ENCODE peak calls at places on chromosomes 16 and 17, in eight cellular contexts. One of them, this sample, is unnamed.
A peak's percentile ranks its signal among the peaks of the same experiment; 100 is the strongest.

GRCh38 chr16:49827806-49828428 is 28.0 kb downstream of the ZNF423 start:
- DNase-seq in heart right ventricle: no peak
- DNase-seq in A549: no peak
- DNase-seq in fibroblast of lung: peak; percentile 44
- DNase-seq in colonic mucosa: no peak
- DNase-seq in IMR-90: no peak
- DNase-seq in body of pancreas: no peak
- DNase-seq in esophagus squamous epithelium: no peak
- DNase-seq in this sample: no peak

GRCh38 chr17:18860161-18860972 is 2.4 kb downstream of the PRPSAP2 start:
- DNase-seq in heart right ventricle: no peak
- DNase-seq in A549: no peak
- DNase-seq in fibroblast of lung: peak; percentile 26
- DNase-seq in colonic mucosa: peak; percentile 9
- DNase-seq in IMR-90: peak; percentile 58
- DNase-seq in body of pancreas: no peak
- DNase-seq in esophagus squamous epithelium: no peak
- DNase-seq in this sample: no peak

GRCh38 chr16:17289671-17290070 is 181.1 kb downstream of the XYLT1 start:
- DNase-seq in heart right ventricle: no peak
- DNase-seq in A549: no peak
- DNase-seq in fibroblast of lung: no peak
- DNase-seq in colonic mucosa: no peak
- DNase-seq in IMR-90: no peak
- DNase-seq in body of pancreas: no peak
- DNase-seq in esophagus squamous epithelium: no peak
- DNase-seq in this sample: no peak

GRCh38 chr17:81161536-81161935 is 3.8 kb upstream of the PVALEF start:
- DNase-seq in heart right ventricle: no peak
- DNase-seq in A549: no peak
- DNase-seq in fibroblast of lung: no peak
- DNase-seq in colonic mucosa: no peak
- DNase-seq in IMR-90: no peak
- DNase-seq in body of pancreas: no peak
- DNase-seq in esophagus squamous epithelium: no peak
- DNase-seq in this sample: no peak

GRCh38 chr16:82651921-82652601 is 25.3 kb downstream of the CDH13 start:
- DNase-seq in heart right ventricle: no peak
- DNase-seq in A549: no peak
- DNase-seq in fibroblast of lung: no peak
- DNase-seq in colonic mucosa: no peak
- DNase-seq in IMR-90: no peak
- DNase-seq in body of pancreas: no peak
- DNase-seq in esophagus squamous epithelium: no peak
- DNase-seq in this sample: peak; percentile 20

GRCh38 chr17:65542067-65542466 is 19.4 kb downstream of the AXIN2 start:
- DNase-seq in heart right ventricle: no peak
- DNase-seq in A549: no peak
- DNase-seq in fibroblast of lung: no peak
- DNase-seq in colonic mucosa: no peak
- DNase-seq in IMR-90: no peak
- DNase-seq in body of pancreas: no peak
- DNase-seq in esophagus squamous epithelium: no peak
- DNase-seq in this sample: no peak

GRCh38 chr16:35598696-35599332 is 2139.4 kb downstream of the TP53TG3F start:
- DNase-seq in heart right ventricle: no peak
- DNase-seq in A549: peak; percentile 5
- DNase-seq in fibroblast of lung: no peak
- DNase-seq in colonic mucosa: no peak
- DNase-seq in IMR-90: no peak
- DNase-seq in body of pancreas: no peak
- DNase-seq in esophagus squamous epithelium: no peak
- DNase-seq in this sample: no peak

GRCh38 chr16:48592839-48593429 is 17.0 kb downstream of the N4BP1 start:
- DNase-seq in heart right ventricle: no peak
- DNase-seq in A549: peak; percentile 51
- DNase-seq in fibroblast of lung: no peak
- DNase-seq in colonic mucosa: no peak
- DNase-seq in IMR-90: no peak
- DNase-seq in body of pancreas: no peak
- DNase-seq in esophagus squamous epithelium: no peak
- DNase-seq in this sample: no peak

GRCh38 chr17:17766351-17767095 is 70.3 kb downstream of the SREBF1 start:
- DNase-seq in heart right ventricle: no peak
- DNase-seq in A549: no peak
- DNase-seq in fibroblast of lung: no peak
- DNase-seq in colonic mucosa: no peak
- DNase-seq in IMR-90: no peak
- DNase-seq in body of pancreas: no peak
- DNase-seq in esophagus squamous epithelium: no peak
- DNase-seq in this sample: no peak

GRCh38 chr17:14080847-14081251 is 11.5 kb downstream of the COX10 start:
- DNase-seq in heart right ventricle: no peak
- DNase-seq in A549: no peak
- DNase-seq in fibroblast of lung: no peak
- DNase-seq in colonic mucosa: peak; percentile 44
- DNase-seq in IMR-90: no peak
- DNase-seq in body of pancreas: no peak
- DNase-seq in esophagus squamous epithelium: no peak
- DNase-seq in this sample: peak; percentile 36

GRCh38 chr17:30256756-30257506 is 21.4 kb upstream of the SLC6A4 start:
- DNase-seq in heart right ventricle: no peak
- DNase-seq in A549: no peak
- DNase-seq in fibroblast of lung: peak; percentile 52
- DNase-seq in colonic mucosa: no peak
- DNase-seq in IMR-90: peak; percentile 66
- DNase-seq in body of pancreas: no peak
- DNase-seq in esophagus squamous epithelium: no peak
- DNase-seq in this sample: no peak

GRCh38 chr17:81428945-81429344 is 33.7 kb downstream of the BAHCC1 start:
- DNase-seq in heart right ventricle: no peak
- DNase-seq in A549: no peak
- DNase-seq in fibroblast of lung: no peak
- DNase-seq in colonic mucosa: no peak
- DNase-seq in IMR-90: no peak
- DNase-seq in body of pancreas: peak; percentile 19
- DNase-seq in esophagus squamous epithelium: no peak
- DNase-seq in this sample: no peak

GRCh38 chr16:68608330-68608729 is 36.8 kb upstream of the CDH3 start:
- DNase-seq in heart right ventricle: no peak
- DNase-seq in A549: no peak
- DNase-seq in fibroblast of lung: no peak
- DNase-seq in colonic mucosa: no peak
- DNase-seq in IMR-90: no peak
- DNase-seq in body of pancreas: no peak
- DNase-seq in esophagus squamous epithelium: no peak
- DNase-seq in this sample: no peak

GRCh38 chr16:66406534-66407368 is 20.3 kb upstream of the BEAN1 start:
- DNase-seq in heart right ventricle: peak; percentile 88
- DNase-seq in A549: peak; percentile 83
- DNase-seq in fibroblast of lung: peak; percentile 61
- DNase-seq in colonic mucosa: peak; percentile 91
- DNase-seq in IMR-90: peak; percentile 49
- DNase-seq in body of pancreas: peak; percentile 87
- DNase-seq in esophagus squamous epithelium: peak; percentile 43
- DNase-seq in this sample: peak; percentile 87

GRCh38 chr16:84524346-84524920 is 20.0 kb upstream of the MEAK7 start:
- DNase-seq in heart right ventricle: no peak
- DNase-seq in A549: no peak
- DNase-seq in fibroblast of lung: peak; percentile 17
- DNase-seq in colonic mucosa: no peak
- DNase-seq in IMR-90: no peak
- DNase-seq in body of pancreas: no peak
- DNase-seq in esophagus squamous epithelium: no peak
- DNase-seq in this sample: no peak

GRCh38 chr16:608019-608418 is 18.2 kb downstream of the RAB40C start:
- DNase-seq in heart right ventricle: no peak
- DNase-seq in A549: no peak
- DNase-seq in fibroblast of lung: no peak
- DNase-seq in colonic mucosa: no peak
- DNase-seq in IMR-90: no peak
- DNase-seq in body of pancreas: no peak
- DNase-seq in esophagus squamous epithelium: no peak
- DNase-seq in this sample: no peak

GRCh38 chr17:77295410-77295809 is 154.6 kb downstream of the SEC14L1 start:
- DNase-seq in heart right ventricle: no peak
- DNase-seq in A549: no peak
- DNase-seq in fibroblast of lung: no peak
- DNase-seq in colonic mucosa: no peak
- DNase-seq in IMR-90: no peak
- DNase-seq in body of pancreas: no peak
- DNase-seq in esophagus squamous epithelium: no peak
- DNase-seq in this sample: no peak

GRCh38 chr17:6471531-6472465 is 27.5 kb downstream of the PIMREG start:
- DNase-seq in heart right ventricle: no peak
- DNase-seq in A549: peak; percentile 38
- DNase-seq in fibroblast of lung: peak; percentile 70
- DNase-seq in colonic mucosa: no peak
- DNase-seq in IMR-90: peak; percentile 61
- DNase-seq in body of pancreas: no peak
- DNase-seq in esophagus squamous epithelium: no peak
- DNase-seq in this sample: no peak

GRCh38 chr16:23452572-23453337 is at the start of gene COG7:
- DNase-seq in heart right ventricle: peak; percentile 89
- DNase-seq in A549: peak; percentile 89
- DNase-seq in fibroblast of lung: peak; percentile 92
- DNase-seq in colonic mucosa: peak; percentile 92
- DNase-seq in IMR-90: peak; percentile 86
- DNase-seq in body of pancreas: peak; percentile 89
- DNase-seq in esophagus squamous epithelium: peak; percentile 25
- DNase-seq in this sample: peak; percentile 90

GRCh38 chr17:81524063-81524864 is 3.9 kb upstream of the FSCN2 start:
- DNase-seq in heart right ventricle: peak; percentile 8
- DNase-seq in A549: no peak
- DNase-seq in fibroblast of lung: no peak
- DNase-seq in colonic mucosa: no peak
- DNase-seq in IMR-90: no peak
- DNase-seq in body of pancreas: no peak
- DNase-seq in esophagus squamous epithelium: no peak
- DNase-seq in this sample: no peak

GRCh38 chr17:65914784-65915342 is 277.1 kb downstream of the CEP112 start:
- DNase-seq in heart right ventricle: no peak
- DNase-seq in A549: no peak
- DNase-seq in fibroblast of lung: peak; percentile 22
- DNase-seq in colonic mucosa: no peak
- DNase-seq in IMR-90: no peak
- DNase-seq in body of pancreas: no peak
- DNase-seq in esophagus squamous epithelium: no peak
- DNase-seq in this sample: no peak

GRCh38 chr16:19969284-19969683 is 84.6 kb upstream of the GPRC5B start:
- DNase-seq in heart right ventricle: no peak
- DNase-seq in A549: no peak
- DNase-seq in fibroblast of lung: no peak
- DNase-seq in colonic mucosa: peak; percentile 27
- DNase-seq in IMR-90: no peak
- DNase-seq in body of pancreas: no peak
- DNase-seq in esophagus squamous epithelium: no peak
- DNase-seq in this sample: peak; percentile 29

GRCh38 chr17:57466042-57466471 is 209.7 kb downstream of the MSI2 start:
- DNase-seq in heart right ventricle: no peak
- DNase-seq in A549: no peak
- DNase-seq in fibroblast of lung: no peak
- DNase-seq in colonic mucosa: no peak
- DNase-seq in IMR-90: no peak
- DNase-seq in body of pancreas: no peak
- DNase-seq in esophagus squamous epithelium: no peak
- DNase-seq in this sample: no peak

GRCh38 chr17:42781639-42782401 is 1.4 kb downstream of the WNK4 start:
- DNase-seq in heart right ventricle: no peak
- DNase-seq in A549: no peak
- DNase-seq in fibroblast of lung: peak; percentile 36
- DNase-seq in colonic mucosa: no peak
- DNase-seq in IMR-90: no peak
- DNase-seq in body of pancreas: no peak
- DNase-seq in esophagus squamous epithelium: no peak
- DNase-seq in this sample: peak; percentile 36

GRCh38 chr16:89700649-89701424 is 668 bp downstream of the SPATA2L start:
- DNase-seq in heart right ventricle: no peak
- DNase-seq in A549: peak; percentile 72
- DNase-seq in fibroblast of lung: peak; percentile 41
- DNase-seq in colonic mucosa: peak; percentile 70
- DNase-seq in IMR-90: peak; percentile 24
- DNase-seq in body of pancreas: peak; percentile 81
- DNase-seq in esophagus squamous epithelium: no peak
- DNase-seq in this sample: peak; percentile 77

GRCh38 chr17:38874505-38875419 is 4.9 kb downstream of the LASP1 start:
- DNase-seq in heart right ventricle: no peak
- DNase-seq in A549: no peak
- DNase-seq in fibroblast of lung: peak; percentile 37
- DNase-seq in colonic mucosa: no peak
- DNase-seq in IMR-90: no peak
- DNase-seq in body of pancreas: no peak
- DNase-seq in esophagus squamous epithelium: no peak
- DNase-seq in this sample: no peak
- H3K4me1 ChIP-seq in heart right ventricle: peaks cover 70% of the 10 kb centered on the region
- H3K4me1 ChIP-seq in A549: peaks cover 81% of the 10 kb centered on the region
- H3K4me1 ChIP-seq in fibroblast of lung: peaks cover 48% of the 10 kb centered on the region
- H3K4me1 ChIP-seq in colonic mucosa: peaks cover 48% of the 10 kb centered on the region
- H3K4me1 ChIP-seq in IMR-90: peaks cover 56% of the 10 kb centered on the region
- H3K4me1 ChIP-seq in body of pancreas: peaks cover 64% of the 10 kb centered on the region
- H3K4me1 ChIP-seq in esophagus squamous epithelium: peaks cover 47% of the 10 kb centered on the region
- H3K4me1 ChIP-seq in this sample: peaks cover 85% of the 10 kb centered on the region

GRCh38 chr16:15836074-15836473 is 20.8 kb downstream of the MYH11 start:
- DNase-seq in heart right ventricle: no peak
- DNase-seq in A549: no peak
- DNase-seq in fibroblast of lung: no peak
- DNase-seq in colonic mucosa: no peak
- DNase-seq in IMR-90: no peak
- DNase-seq in body of pancreas: no peak
- DNase-seq in esophagus squamous epithelium: no peak
- DNase-seq in this sample: no peak
- H3K4me1 ChIP-seq in heart right ventricle: no peaks in the 10 kb centered on the region
- H3K4me1 ChIP-seq in A549: no peaks in the 10 kb centered on the region
- H3K4me1 ChIP-seq in fibroblast of lung: no peaks in the 10 kb centered on the region
- H3K4me1 ChIP-seq in colonic mucosa: no peaks in the 10 kb centered on the region
- H3K4me1 ChIP-seq in IMR-90: no peaks in the 10 kb centered on the region
- H3K4me1 ChIP-seq in body of pancreas: no peaks in the 10 kb centered on the region
- H3K4me1 ChIP-seq in esophagus squamous epithelium: no peaks in the 10 kb centered on the region
- H3K4me1 ChIP-seq in this sample: peaks cover 16% of the 10 kb centered on the region

DNA sequence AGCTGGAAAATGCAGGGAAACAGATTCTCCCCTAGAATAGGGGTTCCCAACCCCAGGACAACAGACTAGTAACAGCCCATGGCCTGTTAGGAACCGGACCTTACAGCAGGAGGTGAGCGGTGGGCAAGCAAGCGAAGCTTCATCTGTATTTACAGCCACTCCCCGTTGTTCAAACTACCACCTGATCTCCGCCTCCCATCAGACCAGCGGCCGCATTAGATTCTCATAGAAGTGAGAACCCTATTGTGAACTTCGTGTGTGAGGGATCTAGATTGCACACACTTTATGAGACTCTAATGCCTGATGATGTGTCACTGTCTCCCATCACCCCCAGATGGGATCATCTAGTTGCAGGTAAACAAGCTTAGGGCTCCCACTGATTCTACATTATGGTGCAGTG is 3.5 kb downstream of the CD300LB start:
- DNase-seq in heart right ventricle: no peak
- DNase-seq in A549: no peak
- DNase-seq in fibroblast of lung: no peak
- DNase-seq in colonic mucosa: no peak
- DNase-seq in IMR-90: no peak
- DNase-seq in body of pancreas: no peak
- DNase-seq in esophagus squamous epithelium: no peak
- DNase-seq in this sample: no peak
- H3K4me1 ChIP-seq in heart right ventricle: no peaks in the 10 kb centered on the region
- H3K4me1 ChIP-seq in A549: no peaks in the 10 kb centered on the region
- H3K4me1 ChIP-seq in fibroblast of lung: no peaks in the 10 kb centered on the region
- H3K4me1 ChIP-seq in colonic mucosa: no peaks in the 10 kb centered on the region
- H3K4me1 ChIP-seq in IMR-90: no peaks in the 10 kb centered on the region
- H3K4me1 ChIP-seq in body of pancreas: no peaks in the 10 kb centered on the region
- H3K4me1 ChIP-seq in esophagus squamous epithelium: no peaks in the 10 kb centered on the region
- H3K4me1 ChIP-seq in this sample: no peaks in the 10 kb centered on the region

GRCh38 chr16:86810062-86810461 is 231.7 kb downstream of the FOXL1 start:
- DNase-seq in heart right ventricle: no peak
- DNase-seq in A549: no peak
- DNase-seq in fibroblast of lung: no peak
- DNase-seq in colonic mucosa: no peak
- DNase-seq in IMR-90: no peak
- DNase-seq in body of pancreas: no peak
- DNase-seq in esophagus squamous epithelium: no peak
- DNase-seq in this sample: no peak
- H3K4me1 ChIP-seq in heart right ventricle: no peaks in the 10 kb centered on the region
- H3K4me1 ChIP-seq in A549: peaks cover 16% of the 10 kb centered on the region
- H3K4me1 ChIP-seq in fibroblast of lung: peaks cover 7% of the 10 kb centered on the region
- H3K4me1 ChIP-seq in colonic mucosa: no peaks in the 10 kb centered on the region
- H3K4me1 ChIP-seq in IMR-90: peaks cover 8% of the 10 kb centered on the region
- H3K4me1 ChIP-seq in body of pancreas: no peaks in the 10 kb centered on the region
- H3K4me1 ChIP-seq in esophagus squamous epithelium: no peaks in the 10 kb centered on the region
- H3K4me1 ChIP-seq in this sample: no peaks in the 10 kb centered on the region